ENCODE peak calls at places on chromosomes 12 and 14, in six cellular contexts. O is cardiac muscle cell, H is BE2C, N is hepatocyte, F is PC-9, L is Caco-2. P is an unnamed sample.

GRCh38 chr12:6960291-6961277 is 9.4 kb downstream of the PTPN6 start:
- DNase-seq in N (no peak), L (no peak), H (no peak), O (peak; percentile 51), F (peak; percentile 42), P (no peak)

GRCh38 chr12:108310489-108310888 is 28.6 kb downstream of the CMKLR1 start:
- DNase-seq in L (no peak), F (no peak), H (no peak), O (peak; percentile 34), N (peak; percentile 38), P (no peak)

GRCh38 chr12:110256780-110257431 is 24.1 kb upstream of the ATP2A2 start:
- DNase-seq in H (no peak), F (no peak), N (no peak), L (no peak), O (peak; percentile 64), P (no peak)

GRCh38 chr14:59161571-59162175 is 26.8 kb upstream of the DAAM1 start:
- DNase-seq in L (peak; percentile 48), H (no peak), F (peak; percentile 5), N (peak; percentile 76), O (peak; percentile 92), P (no peak)

GRCh38 chr14:60323199-60323891 is 74.3 kb downstream of the PPM1A start:
- DNase-seq in H (no peak), F (no peak), O (no peak), N (no peak), L (no peak), P (no peak)

GRCh38 chr12:11584213-11584855 is 65.1 kb upstream of the ETV6 start:
- DNase-seq in L (no peak), N (no peak), F (no peak), O (no peak), H (no peak), P (no peak)

GRCh38 chr12:28026701-28027100 is 54.2 kb upstream of the PTHLH start:
- DNase-seq in F (peak; percentile 43), H (peak; percentile 37), L (no peak), N (no peak), O (peak; percentile 15), P (no peak)

GRCh38 chr12:14239350-14239934 is 126.0 kb upstream of the ATF7IP start:
- DNase-seq in N (peak; percentile 68), L (peak; percentile 64), H (peak; percentile 94), F (peak; percentile 84), O (peak; percentile 87), P (no peak)

GRCh38 chr14:73503648-73504047 is 12.9 kb downstream of the RIOX1 start:
- DNase-seq in N (no peak), L (no peak), F (no peak), H (no peak), O (no peak), P (no peak)

GRCh38 chr14:55028066-55028465 is 1.0 kb downstream of the SOCS4 start:
- DNase-seq in O (peak; percentile 19), F (no peak), L (no peak), H (no peak), N (no peak), P (no peak)

GRCh38 chr12:102342281-102343006 is 137.9 kb downstream of the IGF1 start:
- DNase-seq in O (no peak), L (no peak), F (no peak), N (no peak), H (no peak), P (no peak)

GRCh38 chr14:64790478-64790877 is 86.3 kb downstream of the PLEKHG3 start:
- DNase-seq in O (no peak), L (no peak), H (no peak), N (no peak), F (no peak), P (no peak)

GRCh38 chr12:122726056-122726558 is 4.5 kb downstream of the HCAR1 start:
- DNase-seq in N (peak; percentile 77), F (peak; percentile 65), L (peak; percentile 74), O (no peak), H (no peak), P (no peak)

GRCh38 chr12:116366456-116366776 is 88.9 kb upstream of the MED13L start:
- DNase-seq in L (no peak), F (no peak), N (no peak), O (no peak), H (peak; percentile 89), P (no peak)

GRCh38 chr12:108730337-108731104 is 797 bp downstream of the CORO1C start:
- DNase-seq in L (peak; percentile 76), H (peak; percentile 75), O (peak; percentile 73), F (peak; percentile 65), N (peak; percentile 83), P (no peak)

GRCh38 chr12:27515671-27516070 is 8.3 kb upstream of the PPFIBP1 start:
- DNase-seq in N (no peak), H (no peak), F (no peak), L (peak; percentile 24), O (no peak), P (no peak)

GRCh38 chr12:78712834-78713455 is 151.6 kb upstream of the SYT1 start:
- DNase-seq in L (no peak), F (no peak), N (no peak), O (no peak), H (no peak), P (no peak)

GRCh38 chr12:46364777-46365580 is 7.6 kb downstream of the SLC38A2 start:
- DNase-seq in N (peak; percentile 42), O (peak; percentile 88), H (no peak), F (peak; percentile 43), L (no peak), P (no peak)

GRCh38 chr12:1830981-1831930 is 10.9 kb downstream of the LRTM2 start:
- DNase-seq in L (peak; percentile 94), N (peak; percentile 93), H (no peak), O (peak; percentile 74), F (peak; percentile 86), P (no peak)

GRCh38 chr14:61238611-61239010 is 42.5 kb downstream of the TMEM30B start:
- DNase-seq in H (no peak), N (no peak), L (no peak), F (no peak), O (no peak), P (no peak)

GRCh38 chr14:21557084-21557901 is 22.6 kb downstream of the OR10G3 start:
- DNase-seq in H (peak; percentile 70), L (peak; percentile 91), O (peak; percentile 93), N (peak; percentile 94), F (peak; percentile 57), P (no peak)

GRCh38 chr14:31781578-31781977 is 220.4 kb downstream of the NUBPL start:
- DNase-seq in O (no peak), H (no peak), F (no peak), L (no peak), N (no peak), P (no peak)

GRCh38 chr12:104741497-104742367 is 216.4 kb downstream of the SLC41A2 start:
- DNase-seq in N (no peak), O (peak; percentile 12), F (no peak), L (no peak), H (no peak), P (no peak)

GRCh38 chr12:122959566-122960192 is 6.6 kb downstream of the ABCB9 start:
- DNase-seq in O (no peak), F (no peak), N (no peak), H (no peak), L (no peak), P (no peak)

GRCh38 chr14:33781267-33781666 is 169.6 kb downstream of the EGLN3 start:
- DNase-seq in F (no peak), O (peak; percentile 16), N (no peak), L (no peak), H (no peak), P (no peak)

GRCh38 chr14:101475468-101476257 is 85.6 kb upstream of the DIO3 start:
- DNase-seq in O (peak; percentile 95), F (peak; percentile 44), H (no peak), N (peak; percentile 64), L (no peak), P (peak; percentile 89)

GRCh38 chr14:49865431-49865859 is 12.9 kb upstream of the NEMF start:
- DNase-seq in O (peak; percentile 77), L (peak; percentile 82), H (peak; percentile 82), F (peak; percentile 74), N (peak; percentile 84), P (no peak)

GRCh38 chr14:99320621-99321235 is 48.7 kb upstream of the BCL11B start:
- DNase-seq in N (peak; percentile 2), F (no peak), O (no peak), H (no peak), L (no peak), P (no peak)

GRCh38 chr14:24921903-24922302 is 128.0 kb downstream of the STXBP6 start:
- DNase-seq in N (no peak), L (no peak), H (no peak), F (no peak), O (peak; percentile 39), P (no peak)

GRCh38 chr14:22886500-22887259 is 3.7 kb downstream of the REM2 start:
- DNase-seq in H (peak; percentile 64), O (peak; percentile 73), F (peak; percentile 66), L (peak; percentile 73), N (peak; percentile 78), P (no peak)
- TF ChIP-seq CTCF in H (peak; percentile 7), O (no peak), F (no peak), L (no peak), N (peak; percentile 32), P (no peak)

GRCh38 chr12:124532331-124532750 is 35.1 kb downstream of the NCOR2 start:
- DNase-seq in F (no peak), N (no peak), L (no peak), H (peak; percentile 62), O (no peak), P (no peak)
- H3K4me1 ChIP-seq in F (peaks cover 18% of the 10 kb centered on the region), N (peaks cover 33% of the 10 kb centered on the region), L (no peaks in the 10 kb centered on the region), H (peaks cover 39% of the 10 kb centered on the region), O (peaks cover 35% of the 10 kb centered on the region), P (peaks cover 36% of the 10 kb centered on the region)

DNA sequence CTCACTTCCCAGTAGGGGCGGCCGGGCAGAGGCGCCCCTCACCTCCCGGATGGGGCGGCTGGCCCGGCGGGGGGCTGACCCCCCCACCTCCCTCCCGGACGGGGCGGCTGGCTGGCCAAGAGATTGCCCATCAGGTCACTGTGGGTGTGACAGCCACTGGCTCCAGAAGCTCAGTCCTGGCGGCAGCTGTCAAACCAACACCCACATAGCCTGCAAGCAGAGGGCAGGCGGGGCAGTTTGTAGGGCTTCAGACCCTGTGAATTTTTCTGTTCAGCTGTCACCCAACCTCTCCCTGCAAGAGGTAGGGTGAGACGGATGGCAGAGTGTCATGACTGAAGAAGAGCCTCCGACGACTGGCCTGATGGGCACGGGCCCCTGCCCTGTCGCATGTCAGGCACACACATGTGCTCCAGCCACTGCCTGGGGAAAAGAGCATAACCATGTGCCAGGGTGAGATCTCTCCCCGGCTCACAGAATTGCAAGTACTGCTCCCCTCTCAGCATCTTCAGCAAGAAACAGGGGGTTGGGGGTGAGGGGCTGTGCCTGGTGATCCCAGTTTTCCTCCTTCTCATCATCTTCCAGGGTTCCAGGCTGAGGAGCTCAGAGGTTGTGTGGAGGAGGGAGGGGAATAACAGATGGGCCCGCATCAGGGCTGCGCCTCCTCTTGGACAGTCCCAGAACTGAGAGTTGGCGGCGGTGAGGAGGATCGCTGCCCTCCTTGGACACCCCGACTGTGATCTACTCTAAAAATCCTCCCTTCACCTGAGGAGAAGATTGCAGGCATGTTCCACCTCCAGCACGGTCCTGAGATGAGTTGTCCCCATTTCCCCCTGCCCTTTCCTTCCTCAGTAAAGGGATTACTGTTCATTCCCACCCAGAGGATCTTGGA is 11.2 kb upstream of the PRPH start:
- DNase-seq in L (no peak), F (no peak), O (no peak), H (peak; percentile 37), N (no peak), P (no peak)
- TF ChIP-seq CTCF in L (no peak), F (no peak), O (no peak), H (peak; percentile 44), N (no peak), P (no peak)

GRCh38 chr14:77364146-77364545 is 12.7 kb downstream of the TMED8 start:
- DNase-seq in N (no peak), F (no peak), O (no peak), H (no peak), L (no peak), P (no peak)

GRCh38 chr14:77372304-77372841 is 4.5 kb downstream of the TMED8 start:
- DNase-seq in F (no peak), L (peak; percentile 2), N (no peak), H (no peak), O (no peak), P (no peak)

GRCh38 chr14:77369280-77369679 is 7.6 kb downstream of the TMED8 start:
- DNase-seq in L (no peak), F (no peak), H (no peak), N (no peak), O (no peak), P (no peak)
- H3K4me1 ChIP-seq in L (peaks cover 22% of the 10 kb centered on the region), F (no peaks in the 10 kb centered on the region), H (no peaks in the 10 kb centered on the region), N (peaks cover 8% of the 10 kb centered on the region), O (peaks cover 17% of the 10 kb centered on the region), P (no peaks in the 10 kb centered on the region)